ENCODE peak calls at places on chromosomes 2 and 18, in four cellular contexts. One of them, this sample, is unnamed.

GRCh38 chr2:157418215-157418614 is 25.7 kb downstream of the CYTIP start:
- DNase-seq in HepG2: no peak
- DNase-seq in K562: no peak
- DNase-seq in H1: no peak
- DNase-seq in this sample: peak

GRCh38 chr2:106205488-106205887 is 11.4 kb upstream of the UXS1 start:
- DNase-seq in HepG2: no peak
- DNase-seq in K562: no peak
- DNase-seq in H1: no peak
- DNase-seq in this sample: no peak

GRCh38 chr18:47448956-47449355 is 197.5 kb upstream of the SKOR2 start:
- DNase-seq in HepG2: no peak
- DNase-seq in K562: no peak
- DNase-seq in H1: no peak
- DNase-seq in this sample: no peak

GRCh38 chr2:71157124-71157802 is 26.8 kb downstream of the MPHOSPH10 start:
- DNase-seq in HepG2: peak
- DNase-seq in K562: peak
- DNase-seq in H1: peak
- DNase-seq in this sample: no peak

GRCh38 chr2:64905338-64906024 is 83.7 kb upstream of the SLC1A4 start:
- DNase-seq in HepG2: no peak
- DNase-seq in K562: no peak
- DNase-seq in H1: no peak
- DNase-seq in this sample: peak

GRCh38 chr2:152407204-152407721 is 72.3 kb downstream of the FMNL2 start:
- DNase-seq in HepG2: no peak
- DNase-seq in K562: peak
- DNase-seq in H1: peak
- DNase-seq in this sample: no peak

GRCh38 chr18:49843778-49844625 is 30.7 kb upstream of the ACAA2 start:
- DNase-seq in HepG2: no peak
- DNase-seq in K562: no peak
- DNase-seq in H1: no peak
- DNase-seq in this sample: no peak

GRCh38 chr18:52813637-52814416 is 473.8 kb downstream of the DCC start:
- DNase-seq in HepG2: no peak
- DNase-seq in K562: no peak
- DNase-seq in H1: no peak
- DNase-seq in this sample: no peak

GRCh38 chr2:63553049-63553448 is 35.2 kb downstream of the WDPCP start:
- DNase-seq in HepG2: no peak
- DNase-seq in K562: no peak
- DNase-seq in H1: no peak
- DNase-seq in this sample: no peak

GRCh38 chr2:60531638-60532216 is 21.7 kb downstream of the BCL11A start:
- DNase-seq in HepG2: no peak
- DNase-seq in K562: no peak
- DNase-seq in H1: peak
- DNase-seq in this sample: no peak

GRCh38 chr2:71379086-71379485 is 47.5 kb downstream of the ZNF638 start:
- DNase-seq in HepG2: no peak
- DNase-seq in K562: no peak
- DNase-seq in H1: no peak
- DNase-seq in this sample: no peak

GRCh38 chr2:207167129-207167923 is 1.6 kb upstream of the KLF7 start:
- DNase-seq in HepG2: peak
- DNase-seq in K562: no peak
- DNase-seq in H1: no peak
- DNase-seq in this sample: peak

GRCh38 chr2:590214-591175 is 86.7 kb downstream of the TMEM18 start:
- DNase-seq in HepG2: no peak
- DNase-seq in K562: no peak
- DNase-seq in H1: peak
- DNase-seq in this sample: no peak

GRCh38 chr2:43412121-43412753 is 183.6 kb downstream of the THADA start:
- DNase-seq in HepG2: no peak
- DNase-seq in K562: no peak
- DNase-seq in H1: no peak
- DNase-seq in this sample: no peak

GRCh38 chr18:31658670-31659573 is 25.5 kb downstream of the B4GALT6 start:
- DNase-seq in HepG2: no peak
- DNase-seq in K562: no peak
- DNase-seq in H1: no peak
- DNase-seq in this sample: no peak

GRCh38 chr2:120589782-120590608 is 145.7 kb upstream of the GLI2 start:
- DNase-seq in HepG2: peak
- DNase-seq in K562: no peak
- DNase-seq in H1: no peak
- DNase-seq in this sample: no peak

GRCh38 chr2:60548844-60549243 is 4.6 kb downstream of the BCL11A start:
- DNase-seq in HepG2: no peak
- DNase-seq in K562: no peak
- DNase-seq in H1: no peak
- DNase-seq in this sample: no peak

GRCh38 chr2:55482186-55482945 is 37.2 kb upstream of the CFAP36 start:
- DNase-seq in HepG2: no peak
- DNase-seq in K562: no peak
- DNase-seq in H1: no peak
- DNase-seq in this sample: no peak

GRCh38 chr2:221097568-221097915 is 474.6 kb downstream of the EPHA4 start:
- DNase-seq in HepG2: no peak
- DNase-seq in K562: no peak
- DNase-seq in H1: no peak
- DNase-seq in this sample: no peak

GRCh38 chr2:33107690-33108482 is 161.1 kb downstream of the LTBP1 start:
- DNase-seq in HepG2: no peak
- DNase-seq in K562: no peak
- DNase-seq in H1: no peak
- DNase-seq in this sample: no peak

GRCh38 chr2:144516981-144517824 is 2.7 kb downstream of the ZEB2 start:
- DNase-seq in HepG2: no peak
- DNase-seq in K562: peak
- DNase-seq in H1: peak
- DNase-seq in this sample: no peak

GRCh38 chr2:176488446-176488845 is 219.2 kb downstream of the MTX2 start:
- DNase-seq in HepG2: no peak
- DNase-seq in K562: no peak
- DNase-seq in H1: no peak
- DNase-seq in this sample: no peak

GRCh38 chr2:27086722-27087446 is at the start of gene KHK:
- DNase-seq in HepG2: peak
- DNase-seq in K562: peak
- DNase-seq in H1: peak
- DNase-seq in this sample: no peak

GRCh38 chr18:27967938-27968803 is 208.8 kb downstream of the CDH2 start:
- DNase-seq in HepG2: peak
- DNase-seq in K562: no peak
- DNase-seq in H1: no peak
- DNase-seq in this sample: no peak

GRCh38 chr18:28801876-28802275 is 624.9 kb upstream of the CDH2 start:
- DNase-seq in HepG2: no peak
- DNase-seq in K562: no peak
- DNase-seq in H1: no peak
- DNase-seq in this sample: no peak

GRCh38 chr2:219769044-219770030 is 141.9 kb downstream of the SLC4A3 start:
- DNase-seq in HepG2: no peak
- DNase-seq in K562: no peak
- DNase-seq in H1: no peak
- DNase-seq in this sample: no peak

GRCh38 chr2:16201876-16202642 is 261.7 kb downstream of the MYCN start:
- DNase-seq in HepG2: no peak
- DNase-seq in K562: no peak
- DNase-seq in H1: no peak
- DNase-seq in this sample: no peak

GRCh38 chr2:6909431-6910385 is 7.5 kb upstream of the RNF144A start:
- DNase-seq in HepG2: no peak
- DNase-seq in K562: peak
- DNase-seq in H1: no peak
- DNase-seq in this sample: peak

GRCh38 chr2:11109002-11109401 is 46.3 kb upstream of the SLC66A3 start:
- DNase-seq in HepG2: no peak
- DNase-seq in K562: no peak
- DNase-seq in H1: no peak
- DNase-seq in this sample: no peak

GRCh38 chr2:36376992-36377738 is 21.6 kb downstream of the CRIM1 start:
- DNase-seq in HepG2: no peak
- DNase-seq in K562: no peak
- DNase-seq in H1: no peak
- DNase-seq in this sample: no peak

GRCh38 chr2:205187731-205188130 is 494.6 kb upstream of the NRP2 start:
- DNase-seq in HepG2: no peak
- DNase-seq in K562: no peak
- DNase-seq in H1: no peak
- DNase-seq in this sample: no peak

GRCh38 chr18:48122376-48122775 is 191.9 kb upstream of the SMAD2 start:
- DNase-seq in HepG2: no peak
- DNase-seq in K562: no peak
- DNase-seq in H1: no peak
- DNase-seq in this sample: no peak

DNA sequence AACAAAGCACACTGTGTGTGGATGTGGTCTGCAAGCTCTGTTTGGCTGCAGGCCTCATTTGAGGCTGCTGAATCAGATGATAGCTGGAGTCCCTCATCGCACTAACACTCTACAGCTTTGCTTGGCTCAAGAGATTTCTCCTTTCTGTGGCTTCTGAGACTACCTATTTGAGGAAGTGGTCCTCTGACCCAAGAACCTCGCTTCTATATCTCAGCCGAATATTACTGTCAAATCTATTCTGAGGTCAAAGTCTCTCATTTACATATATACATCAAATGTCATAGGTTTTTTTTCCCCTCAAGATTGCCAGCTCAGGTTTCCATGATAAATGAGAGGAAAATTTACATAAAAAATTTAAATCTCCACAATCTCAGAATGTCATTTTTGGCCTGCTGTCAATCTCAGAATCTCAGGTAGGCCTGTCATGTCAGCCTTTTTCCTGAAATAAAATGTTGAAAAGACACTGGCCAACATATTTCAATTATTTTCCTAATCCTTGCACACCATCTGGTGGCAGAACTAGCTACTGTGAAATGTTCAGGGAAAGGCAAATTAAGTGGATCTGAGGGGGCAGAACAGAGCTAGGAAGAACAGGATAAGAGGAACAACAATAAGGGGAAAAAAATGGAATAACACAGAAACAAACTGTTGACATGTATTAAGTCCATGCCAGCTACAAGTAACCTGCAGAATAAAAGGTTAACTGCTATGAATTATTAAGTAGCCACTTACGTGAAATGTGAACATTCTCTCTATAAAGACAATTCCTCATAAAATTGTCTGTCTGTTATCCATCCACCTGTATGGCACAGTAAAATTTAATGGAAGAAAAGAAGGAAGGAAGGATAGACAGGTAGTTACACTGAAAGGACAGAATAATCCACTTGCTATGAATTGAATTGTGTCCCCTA is 39.3 kb downstream of the AP1S3 start:
- DNase-seq in HepG2: peak
- DNase-seq in K562: no peak
- DNase-seq in H1: no peak
- DNase-seq in this sample: peak
- TF ChIP-seq GABPA in HepG2: no peak
- TF ChIP-seq GABPA in K562: no peak
- TF ChIP-seq GABPA in H1: no peak
- TF ChIP-seq GABPA in this sample: no peak

GRCh38 chr2:215748446-215748845 is 264.9 kb downstream of the MREG start:
- DNase-seq in HepG2: no peak
- DNase-seq in K562: no peak
- DNase-seq in H1: no peak
- DNase-seq in this sample: no peak
- H3K27ac ChIP-seq in HepG2: peak
- H3K27ac ChIP-seq in K562: no peak
- H3K27ac ChIP-seq in H1: no peak
- H3K27ac ChIP-seq in this sample: no peak

DNA sequence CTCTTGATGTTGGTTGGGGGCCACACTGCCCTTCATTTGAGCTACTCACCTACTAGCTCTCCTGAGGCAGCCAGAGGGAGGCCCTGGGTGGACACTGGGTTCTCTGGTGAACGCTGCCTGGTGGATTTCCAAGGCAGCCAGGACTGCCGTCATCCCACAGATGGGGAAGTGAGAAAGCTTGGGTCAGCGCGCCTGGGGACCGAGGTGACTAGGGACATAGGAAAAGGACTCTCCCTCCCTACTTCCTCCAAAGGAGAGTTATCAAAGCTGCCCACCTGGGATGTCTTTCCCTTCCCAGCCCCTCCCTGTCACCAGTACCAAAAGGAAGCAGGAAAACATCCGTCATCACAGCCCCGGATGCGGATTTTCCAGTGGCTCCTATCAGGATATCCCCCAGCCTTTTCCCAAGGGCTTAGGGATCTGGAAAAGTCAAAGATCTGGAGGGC is 3.8 kb upstream of the SEMA4C start:
- DNase-seq in HepG2: no peak
- DNase-seq in K562: peak
- DNase-seq in H1: no peak
- DNase-seq in this sample: no peak
- H3K4me3 ChIP-seq in HepG2: no peak
- H3K4me3 ChIP-seq in K562: no peak
- H3K4me3 ChIP-seq in H1: no peak
- H3K4me3 ChIP-seq in this sample: no peak

GRCh38 chr2:229731363-229731762 is 17.0 kb upstream of the DNER start:
- DNase-seq in HepG2: no peak
- DNase-seq in K562: no peak
- DNase-seq in H1: no peak
- DNase-seq in this sample: no peak

GRCh38 chr2:229732897-229733296 is 18.5 kb upstream of the DNER start:
- DNase-seq in HepG2: no peak
- DNase-seq in K562: no peak
- DNase-seq in H1: no peak
- DNase-seq in this sample: no peak

GRCh38 chr2:229731916-229732315 is 17.6 kb upstream of the DNER start:
- DNase-seq in HepG2: no peak
- DNase-seq in K562: no peak
- DNase-seq in H1: no peak
- DNase-seq in this sample: no peak

GRCh38 chr2:229733606-229734205 is 19.4 kb upstream of the DNER start:
- DNase-seq in HepG2: no peak
- DNase-seq in K562: no peak
- DNase-seq in H1: no peak
- DNase-seq in this sample: no peak

DNA sequence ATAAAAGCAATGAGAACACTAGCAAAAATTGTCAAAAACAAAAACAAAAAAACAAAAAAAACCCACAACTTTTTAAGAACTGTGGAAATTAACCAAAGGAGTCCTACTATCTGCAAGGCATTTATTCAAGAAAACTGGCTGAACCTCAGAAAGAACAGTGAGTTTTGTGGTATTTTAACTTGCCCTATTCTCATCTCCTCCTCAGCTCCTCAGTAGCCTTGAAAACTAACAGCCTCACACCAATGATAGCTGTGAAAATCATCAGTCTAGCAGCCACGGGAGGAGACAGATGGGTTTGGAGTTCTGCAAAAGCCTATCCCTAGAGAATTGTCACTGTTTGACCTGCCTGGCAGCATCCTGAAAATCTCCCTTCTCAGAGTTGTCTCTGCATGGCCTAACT is 20.1 kb upstream of the DNER start:
- DNase-seq in HepG2: no peak
- DNase-seq in K562: no peak
- DNase-seq in H1: no peak
- DNase-seq in this sample: no peak
- TF ChIP-seq GABPA in HepG2: no peak
- TF ChIP-seq GABPA in K562: no peak
- TF ChIP-seq GABPA in H1: no peak
- TF ChIP-seq GABPA in this sample: no peak